ENCODE peak calls at places on chromosomes 3 and 15, in five cellular contexts. H is CD8-positive, alpha-beta T cell; M is K562; B is cardiac fibroblast; Y is uterus. S is an unnamed sample.
A peak's percentile ranks its signal among the peaks of the same experiment; 100 is the strongest.

GRCh38 chr3:105532251-105532650 is 165.5 kb downstream of the ALCAM start:
- DNase-seq in B (no peak), H (no peak), Y (no peak), M (no peak), S (no peak)

GRCh38 chr3:31980530-31981205 is 394 bp downstream of the OSBPL10 start:
- DNase-seq in H (peak; percentile 26), M (no peak), Y (peak; percentile 51), B (peak; percentile 57), S (peak; percentile 86)

GRCh38 chr15:51775967-51776816 is 24.8 kb downstream of the TMOD2 start:
- DNase-seq in B (peak; percentile 71), M (peak; percentile 47), Y (peak; percentile 52), H (peak; percentile 50), S (peak; percentile 64)

GRCh38 chr15:43168192-43169107 is 16.8 kb upstream of the CCNDBP1 start:
- DNase-seq in Y (no peak), B (peak; percentile 52), M (no peak), H (no peak), S (peak; percentile 94)

GRCh38 chr3:189748046-189748445 is 116.9 kb downstream of the TP63 start:
- DNase-seq in B (no peak), Y (no peak), H (no peak), M (no peak), S (no peak)

GRCh38 chr3:186021673-186022362 is 84.0 kb upstream of the TRA2B start:
- DNase-seq in H (no peak), Y (no peak), M (no peak), B (peak; percentile 92), S (peak; percentile 73)

GRCh38 chr15:57333487-57333886 is 42.8 kb upstream of the CGNL1 start:
- DNase-seq in H (no peak), M (no peak), B (peak; percentile 25), Y (no peak), S (no peak)

GRCh38 chr3:98359993-98360675 is 6.5 kb downstream of the OR5K4 start:
- DNase-seq in H (no peak), B (peak; percentile 9), Y (no peak), M (no peak), S (peak; percentile 75)

GRCh38 chr15:97998307-97999071 is 38.0 kb downstream of the ARRDC4 start:
- DNase-seq in B (no peak), M (no peak), Y (no peak), H (no peak), S (peak; percentile 70)

GRCh38 chr3:131361464-131362421 is 19.8 kb upstream of the NUDT16 start:
- DNase-seq in B (peak; percentile 33), Y (peak; percentile 69), H (no peak), M (peak; percentile 84), S (peak; percentile 74)

GRCh38 chr15:65423977-65424679 is 1.4 kb upstream of the IGDCC4 start:
- DNase-seq in B (peak; percentile 31), Y (no peak), H (no peak), M (peak; percentile 54), S (peak; percentile 78)

GRCh38 chr3:174710622-174711021 is 148.5 kb upstream of the NAALADL2 start:
- DNase-seq in Y (no peak), B (peak; percentile 9), H (no peak), M (no peak), S (no peak)

GRCh38 chr3:45409921-45410320 is 21.5 kb downstream of the LARS2 start:
- DNase-seq in M (no peak), Y (peak; percentile 25), H (no peak), B (peak; percentile 16), S (no peak)

GRCh38 chr3:140363801-140364200 is 314.1 kb upstream of the TRIM42 start:
- DNase-seq in B (peak; percentile 4), M (no peak), H (no peak), Y (no peak), S (peak; percentile 88)

GRCh38 chr3:57911588-57911987 is 96.6 kb upstream of the FLNB start:
- DNase-seq in H (no peak), Y (no peak), B (peak; percentile 56), M (no peak), S (no peak)

GRCh38 chr15:70762469-70763119 is 764 bp downstream of the UACA start:
- DNase-seq in Y (peak; percentile 42), M (no peak), B (peak; percentile 80), H (peak; percentile 6), S (peak; percentile 68)

GRCh38 chr3:183252973-183253363 is at the start of gene B3GNT5:
- DNase-seq in B (peak; percentile 33), M (peak; percentile 74), H (peak; percentile 26), Y (peak; percentile 30), S (peak; percentile 95)

GRCh38 chr3:64645236-64645635 is 42.6 kb downstream of the ADAMTS9 start:
- DNase-seq in Y (no peak), B (peak; percentile 24), H (no peak), M (no peak), S (no peak)

GRCh38 chr3:30964612-30965011 is 70.2 kb upstream of the GADL1 start:
- DNase-seq in H (no peak), Y (no peak), M (no peak), B (no peak), S (peak; percentile 94)

GRCh38 chr15:64855206-64856000 is 13.7 kb downstream of the PLEKHO2 start:
- DNase-seq in B (peak; percentile 32), H (no peak), M (no peak), Y (no peak), S (peak; percentile 74)

GRCh38 chr3:107772016-107772415 is 249.3 kb downstream of the BBX start:
- DNase-seq in B (no peak), H (no peak), Y (no peak), M (no peak), S (no peak)

GRCh38 chr3:14423197-14423743 is 20.9 kb downstream of the SLC6A6 start:
- DNase-seq in B (peak; percentile 26), Y (no peak), M (no peak), H (no peak), S (peak; percentile 93)

GRCh38 chr3:147651107-147651506 is 241.9 kb downstream of the ZIC1 start:
- DNase-seq in H (no peak), M (no peak), Y (no peak), B (peak; percentile 9), S (no peak)

GRCh38 chr3:36944012-36944640 is 728 bp downstream of the TRANK1 start:
- DNase-seq in M (no peak), B (peak; percentile 60), H (peak; percentile 37), Y (peak; percentile 62), S (peak; percentile 53)

GRCh38 chr3:126446791-126447190 is 28.9 kb downstream of the ZXDC start:
- DNase-seq in B (no peak), M (no peak), H (no peak), Y (no peak), S (no peak)

GRCh38 chr3:112637700-112638099 is 3.2 kb downstream of the CCDC80 start:
- DNase-seq in H (no peak), M (no peak), B (no peak), Y (peak; percentile 26), S (no peak)

GRCh38 chr3:112638327-112639020 is 2.5 kb downstream of the CCDC80 start:
- DNase-seq in H (no peak), Y (peak; percentile 63), B (no peak), M (no peak), S (no peak)

GRCh38 chr3:112640864-112641751 is at the start of gene CCDC80:
- DNase-seq in B (peak; percentile 95), H (no peak), Y (peak; percentile 20), M (peak; percentile 8), S (peak; percentile 88)

GRCh38 chr3:112640333-112640863 is 545 bp downstream of the CCDC80 start:
- DNase-seq in M (no peak), B (peak; percentile 95), H (no peak), Y (peak; percentile 34), S (peak; percentile 91)

DNA sequence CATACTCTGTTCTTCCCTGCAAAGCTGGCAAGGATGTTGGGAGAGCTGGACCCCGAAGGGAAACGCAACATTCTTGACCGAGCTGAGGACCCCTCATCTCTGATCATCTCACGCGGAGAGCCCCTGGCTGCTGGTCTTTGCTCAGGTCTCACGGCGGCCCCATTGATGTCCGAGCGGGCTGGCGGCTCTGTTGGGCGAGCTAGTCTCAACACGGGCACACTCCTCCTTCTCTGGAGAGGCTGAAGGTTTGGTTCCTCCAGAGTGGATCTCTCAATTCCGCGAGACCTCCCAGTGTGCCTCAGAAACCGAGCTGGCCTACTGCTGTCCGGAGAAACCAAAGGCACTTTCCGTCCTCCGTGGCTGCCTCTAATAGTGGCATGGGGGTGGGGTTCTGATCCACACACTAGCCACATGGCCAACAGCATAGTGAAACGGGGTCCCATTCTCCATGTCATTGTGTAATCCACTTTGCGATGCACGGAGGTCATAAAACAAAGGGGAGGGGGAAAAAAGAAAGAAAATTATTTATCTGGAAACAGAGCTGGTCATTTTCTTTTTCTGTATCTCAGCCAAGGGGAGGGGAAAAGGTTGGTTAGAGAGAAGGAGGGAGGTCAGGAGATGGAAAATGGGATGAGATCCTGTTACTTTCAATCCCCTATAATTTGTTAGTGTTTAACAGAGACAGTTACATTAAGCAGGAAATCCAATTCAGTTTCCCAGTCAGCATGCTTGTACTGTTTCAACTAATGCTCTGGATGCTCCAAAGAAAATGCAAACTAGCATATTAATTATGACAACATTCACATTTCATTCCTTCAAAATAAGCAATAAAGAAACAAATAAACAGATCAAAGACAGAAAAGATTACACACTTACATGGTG is 1.3 kb downstream of the CCDC80 start:
- DNase-seq in M (no peak), H (no peak), B (no peak), Y (peak; percentile 40), S (no peak)
- H3K4me3 ChIP-seq in M (no peak overlapping the region), H (no peak overlapping the region), B (peak overlapping the region; percentile 64), Y (peak overlapping the region; percentile 62), S (peak overlapping the region; percentile 49)

DNA sequence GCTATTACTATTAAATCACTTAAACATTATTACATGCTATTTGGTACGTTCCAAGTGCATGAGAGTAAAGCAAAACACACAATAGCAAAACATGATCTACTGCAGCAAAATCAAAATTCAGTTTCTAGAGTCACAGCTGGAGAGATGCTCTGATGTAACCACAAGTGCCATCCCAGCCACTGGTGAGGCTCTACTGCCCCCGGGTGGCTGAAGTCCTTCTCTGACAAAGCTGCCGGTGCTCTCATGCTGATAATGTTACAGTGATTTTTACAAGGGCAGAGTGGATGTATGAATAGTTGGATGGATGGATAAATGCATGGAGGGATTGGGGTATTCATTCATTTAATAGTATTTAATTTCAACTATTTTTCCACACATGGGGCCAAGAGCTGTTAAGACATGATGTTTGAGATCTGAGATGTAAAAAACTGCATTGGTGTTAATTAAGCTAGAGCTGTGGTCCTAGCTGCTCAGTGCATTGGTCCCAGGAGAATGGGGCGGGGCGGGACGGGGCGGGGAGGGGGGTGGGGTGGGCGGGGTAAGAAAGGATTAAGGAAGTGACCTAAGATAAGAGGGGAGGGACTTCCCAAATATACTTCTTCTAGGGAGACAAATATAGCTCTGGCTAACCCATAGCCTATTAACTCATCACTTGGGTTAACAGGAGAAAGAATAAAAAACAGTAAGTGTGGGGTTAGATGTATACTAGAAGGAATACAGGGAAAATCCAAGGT is 5.3 kb upstream of the SPESP1 start:
- DNase-seq in H (peak; percentile 56), Y (peak; percentile 65), B (peak; percentile 80), M (peak; percentile 65), S (peak; percentile 76)
- TF ChIP-seq CTCF in H (peak; percentile 62), Y (peak; percentile 63), B (peak; percentile 89), M (peak; percentile 86), S (peak; percentile 96)

GRCh38 chr3:40848411-40848810 is 323.7 kb downstream of the ZNF621 start:
- DNase-seq in Y (no peak), H (no peak), B (no peak), M (no peak), S (no peak)
- H3K4me3 ChIP-seq in Y (no peak overlapping the region), H (no peak overlapping the region), B (no peak overlapping the region), M (no peak overlapping the region), S (no peak overlapping the region)

DNA sequence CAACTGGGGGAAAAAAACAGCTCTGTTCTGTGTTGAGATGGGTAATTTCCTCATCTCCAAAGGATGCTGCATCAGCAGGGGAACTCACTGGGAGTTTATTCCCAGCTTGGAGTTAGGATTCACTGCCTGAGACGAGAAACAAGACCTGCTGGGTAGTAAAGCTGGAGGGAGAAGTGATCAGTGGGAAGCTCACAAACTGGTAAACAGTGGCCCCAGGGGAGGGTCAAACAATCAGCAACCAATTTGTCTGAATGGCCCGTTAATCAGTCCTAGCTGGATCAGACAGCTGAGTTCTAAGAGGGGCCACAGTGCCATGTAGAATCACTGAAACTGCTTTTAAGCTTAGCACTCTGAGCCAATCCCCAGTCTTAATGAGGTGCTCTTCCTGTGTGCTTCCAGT is 591.8 kb downstream of the RSL24D1 start:
- DNase-seq in B (no peak), Y (no peak), H (no peak), M (no peak), S (no peak)
- TF ChIP-seq CTCF in B (no peak), Y (no peak), H (no peak), M (no peak), S (no peak)